ENCODE peak calls at places on chromosomes 2 and 18, in nine cellular contexts. One of them, this sample, is unnamed. For H3K27me3, the result is how much of the 10 kb centered on the place peaks cover.

GRCh38 chr2:201257381-201257940 is 2.9 kb upstream of the CASP8 start:
- DNase-seq in body of pancreas: peak
- DNase-seq in Karpas-422: peak
- DNase-seq in K562: peak
- DNase-seq in neuronal stem cell: no peak
- DNase-seq in prostate gland: no peak
- DNase-seq in fibroblast of lung: no peak
- DNase-seq in stomach: peak
- DNase-seq in AG04450: no peak
- DNase-seq in this sample: peak

GRCh38 chr2:84925336-84925723 is 19.9 kb downstream of the TMSB10 start:
- DNase-seq in body of pancreas: no peak
- DNase-seq in Karpas-422: no peak
- DNase-seq in K562: no peak
- DNase-seq in neuronal stem cell: no peak
- DNase-seq in prostate gland: no peak
- DNase-seq in fibroblast of lung: no peak
- DNase-seq in stomach: no peak
- DNase-seq in AG04450: no peak
- DNase-seq in this sample: no peak

GRCh38 chr18:741931-742512 is 29.6 kb upstream of the ENOSF1 start:
- DNase-seq in body of pancreas: no peak
- DNase-seq in Karpas-422: peak
- DNase-seq in K562: peak
- DNase-seq in neuronal stem cell: no peak
- DNase-seq in prostate gland: no peak
- DNase-seq in fibroblast of lung: peak
- DNase-seq in stomach: no peak
- DNase-seq in AG04450: peak
- DNase-seq in this sample: peak

GRCh38 chr2:1739961-1740713 is 4.2 kb downstream of the PXDN start:
- DNase-seq in body of pancreas: no peak
- DNase-seq in Karpas-422: no peak
- DNase-seq in K562: no peak
- DNase-seq in neuronal stem cell: no peak
- DNase-seq in prostate gland: no peak
- DNase-seq in fibroblast of lung: no peak
- DNase-seq in stomach: no peak
- DNase-seq in AG04450: no peak
- DNase-seq in this sample: no peak

GRCh38 chr2:109143214-109144187 is 14.5 kb downstream of the SH3RF3 start:
- DNase-seq in body of pancreas: no peak
- DNase-seq in Karpas-422: peak
- DNase-seq in K562: no peak
- DNase-seq in neuronal stem cell: no peak
- DNase-seq in prostate gland: no peak
- DNase-seq in fibroblast of lung: no peak
- DNase-seq in stomach: no peak
- DNase-seq in AG04450: no peak
- DNase-seq in this sample: peak

GRCh38 chr2:177393381-177393780 is 808 bp downstream of the AGPS start:
- DNase-seq in body of pancreas: no peak
- DNase-seq in Karpas-422: peak
- DNase-seq in K562: no peak
- DNase-seq in neuronal stem cell: no peak
- DNase-seq in prostate gland: no peak
- DNase-seq in fibroblast of lung: peak
- DNase-seq in stomach: no peak
- DNase-seq in AG04450: no peak
- DNase-seq in this sample: no peak

GRCh38 chr2:98717625-98718024 is 13.3 kb downstream of the MGAT4A start:
- DNase-seq in body of pancreas: no peak
- DNase-seq in Karpas-422: no peak
- DNase-seq in K562: no peak
- DNase-seq in neuronal stem cell: no peak
- DNase-seq in prostate gland: no peak
- DNase-seq in fibroblast of lung: no peak
- DNase-seq in stomach: no peak
- DNase-seq in AG04450: no peak
- DNase-seq in this sample: no peak

GRCh38 chr2:240626531-240627300 is 1.4 kb downstream of the GPR35 start:
- DNase-seq in body of pancreas: no peak
- DNase-seq in Karpas-422: peak
- DNase-seq in K562: no peak
- DNase-seq in neuronal stem cell: no peak
- DNase-seq in prostate gland: no peak
- DNase-seq in fibroblast of lung: no peak
- DNase-seq in stomach: no peak
- DNase-seq in AG04450: no peak
- DNase-seq in this sample: no peak

GRCh38 chr2:222594679-222595078 is 61.2 kb downstream of the FARSB start:
- DNase-seq in body of pancreas: no peak
- DNase-seq in Karpas-422: no peak
- DNase-seq in K562: no peak
- DNase-seq in neuronal stem cell: no peak
- DNase-seq in prostate gland: no peak
- DNase-seq in fibroblast of lung: peak
- DNase-seq in stomach: no peak
- DNase-seq in AG04450: peak
- DNase-seq in this sample: no peak

GRCh38 chr2:12764075-12764722 is 47.5 kb downstream of the TRIB2 start:
- DNase-seq in body of pancreas: no peak
- DNase-seq in Karpas-422: no peak
- DNase-seq in K562: no peak
- DNase-seq in neuronal stem cell: no peak
- DNase-seq in prostate gland: no peak
- DNase-seq in fibroblast of lung: peak
- DNase-seq in stomach: no peak
- DNase-seq in AG04450: no peak
- DNase-seq in this sample: no peak

GRCh38 chr2:86808315-86809161 is 17.8 kb upstream of the CD8A start:
- DNase-seq in body of pancreas: peak
- DNase-seq in Karpas-422: peak
- DNase-seq in K562: peak
- DNase-seq in neuronal stem cell: peak
- DNase-seq in prostate gland: peak
- DNase-seq in fibroblast of lung: peak
- DNase-seq in stomach: peak
- DNase-seq in AG04450: peak
- DNase-seq in this sample: peak

GRCh38 chr2:86809481-86810121 is 18.9 kb upstream of the CD8A start:
- DNase-seq in body of pancreas: no peak
- DNase-seq in Karpas-422: no peak
- DNase-seq in K562: no peak
- DNase-seq in neuronal stem cell: no peak
- DNase-seq in prostate gland: no peak
- DNase-seq in fibroblast of lung: no peak
- DNase-seq in stomach: no peak
- DNase-seq in AG04450: no peak
- DNase-seq in this sample: no peak

GRCh38 chr2:86806059-86806857 is 15.5 kb upstream of the CD8A start:
- DNase-seq in body of pancreas: no peak
- DNase-seq in Karpas-422: no peak
- DNase-seq in K562: no peak
- DNase-seq in neuronal stem cell: no peak
- DNase-seq in prostate gland: no peak
- DNase-seq in fibroblast of lung: no peak
- DNase-seq in stomach: no peak
- DNase-seq in AG04450: no peak
- DNase-seq in this sample: no peak

GRCh38 chr2:86807121-86807461 is 16.4 kb upstream of the CD8A start:
- DNase-seq in body of pancreas: no peak
- DNase-seq in Karpas-422: no peak
- DNase-seq in K562: no peak
- DNase-seq in neuronal stem cell: no peak
- DNase-seq in prostate gland: no peak
- DNase-seq in fibroblast of lung: no peak
- DNase-seq in stomach: no peak
- DNase-seq in AG04450: no peak
- DNase-seq in this sample: no peak

DNA sequence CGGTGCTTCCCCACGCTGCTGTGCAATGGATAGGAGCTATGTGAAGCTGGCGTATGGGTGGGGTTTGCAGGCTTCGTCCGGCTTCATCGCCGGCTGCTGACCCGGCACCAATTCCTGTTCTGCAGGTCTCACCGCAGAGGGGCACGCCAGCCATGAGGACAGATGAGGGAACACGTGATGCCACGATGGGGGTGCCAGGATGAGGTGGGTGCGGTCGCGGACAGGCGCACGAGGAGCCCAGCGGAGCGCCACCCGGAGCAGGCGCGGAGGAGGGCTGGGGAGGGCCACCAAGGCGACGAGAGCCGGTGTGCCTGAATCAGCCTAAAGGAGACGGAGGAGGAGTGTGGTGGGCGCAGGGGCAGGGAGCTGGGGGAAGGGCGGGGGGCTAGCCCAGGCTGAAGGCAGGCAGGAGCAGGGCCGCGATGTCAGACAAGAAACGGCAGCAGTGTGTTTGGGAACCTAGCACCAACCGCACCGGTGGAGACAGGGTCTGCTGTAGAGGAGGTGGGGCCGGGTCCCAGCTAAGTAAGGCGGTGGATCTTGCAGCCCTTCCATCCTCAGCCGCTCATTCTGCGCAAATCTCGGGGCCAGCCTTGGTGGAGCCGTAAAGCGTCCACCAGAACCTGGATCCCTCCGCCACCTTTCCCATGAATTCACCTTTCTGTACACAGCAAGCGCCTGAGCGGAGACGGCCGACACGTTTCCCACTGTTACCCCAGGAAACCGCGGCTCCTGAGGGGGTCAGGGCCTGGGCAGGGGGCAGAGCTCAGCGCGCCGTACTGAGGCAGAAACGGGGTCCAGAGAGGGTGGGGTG is 17.0 kb upstream of the CD8A start:
- DNase-seq in body of pancreas: peak
- DNase-seq in Karpas-422: peak
- DNase-seq in K562: no peak
- DNase-seq in neuronal stem cell: no peak
- DNase-seq in prostate gland: peak
- DNase-seq in fibroblast of lung: peak
- DNase-seq in stomach: peak
- DNase-seq in AG04450: no peak
- DNase-seq in this sample: peak
- H3K27me3 ChIP-seq in body of pancreas: under half
- H3K27me3 ChIP-seq in Karpas-422: under half
- H3K27me3 ChIP-seq in K562: under half
- H3K27me3 ChIP-seq in neuronal stem cell: under half
- H3K27me3 ChIP-seq in prostate gland: under half
- H3K27me3 ChIP-seq in fibroblast of lung: under half
- H3K27me3 ChIP-seq in stomach: half or more
- H3K27me3 ChIP-seq in AG04450: under half
- H3K27me3 ChIP-seq in this sample: under half

GRCh38 chr2:58428553-58429284 is 187.6 kb upstream of the FANCL start:
- DNase-seq in body of pancreas: peak
- DNase-seq in Karpas-422: no peak
- DNase-seq in K562: no peak
- DNase-seq in neuronal stem cell: peak
- DNase-seq in prostate gland: no peak
- DNase-seq in fibroblast of lung: peak
- DNase-seq in stomach: no peak
- DNase-seq in AG04450: no peak
- DNase-seq in this sample: peak
- H3K27me3 ChIP-seq in body of pancreas: under half
- H3K27me3 ChIP-seq in Karpas-422: under half
- H3K27me3 ChIP-seq in K562: under half
- H3K27me3 ChIP-seq in neuronal stem cell: under half
- H3K27me3 ChIP-seq in prostate gland: under half
- H3K27me3 ChIP-seq in fibroblast of lung: under half
- H3K27me3 ChIP-seq in stomach: half or more
- H3K27me3 ChIP-seq in AG04450: under half
- H3K27me3 ChIP-seq in this sample: under half

DNA sequence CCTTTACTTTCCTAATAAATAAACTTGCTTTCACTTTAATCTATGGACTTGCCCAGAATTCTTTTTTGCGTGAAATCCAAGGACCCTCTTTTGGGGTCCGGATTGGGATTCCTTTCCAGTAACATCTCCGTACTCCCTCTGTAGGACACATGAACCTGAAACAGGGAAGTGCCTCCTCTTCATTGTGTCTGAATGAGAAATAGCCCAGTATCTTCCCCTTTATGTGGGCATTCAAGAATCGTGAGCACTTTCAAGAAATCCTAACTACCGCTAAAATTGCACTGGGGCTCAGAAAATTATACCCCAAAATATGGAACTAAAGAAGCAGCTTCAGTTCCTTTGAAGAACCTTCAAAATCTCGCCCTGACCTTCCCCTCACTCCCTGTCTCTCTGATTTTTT is 7.8 kb upstream of the POMC start:
- DNase-seq in body of pancreas: no peak
- DNase-seq in Karpas-422: no peak
- DNase-seq in K562: no peak
- DNase-seq in neuronal stem cell: no peak
- DNase-seq in prostate gland: no peak
- DNase-seq in fibroblast of lung: no peak
- DNase-seq in stomach: no peak
- DNase-seq in AG04450: no peak
- DNase-seq in this sample: no peak
- H3K27me3 ChIP-seq in body of pancreas: under half
- H3K27me3 ChIP-seq in Karpas-422: under half
- H3K27me3 ChIP-seq in K562: under half
- H3K27me3 ChIP-seq in neuronal stem cell: under half
- H3K27me3 ChIP-seq in prostate gland: under half
- H3K27me3 ChIP-seq in fibroblast of lung: under half
- H3K27me3 ChIP-seq in stomach: under half
- H3K27me3 ChIP-seq in AG04450: under half
- H3K27me3 ChIP-seq in this sample: under half

GRCh38 chr2:196918927-196919326 is 7.6 kb downstream of the PGAP1 start:
- DNase-seq in body of pancreas: no peak
- DNase-seq in Karpas-422: no peak
- DNase-seq in K562: no peak
- DNase-seq in neuronal stem cell: no peak
- DNase-seq in prostate gland: no peak
- DNase-seq in fibroblast of lung: no peak
- DNase-seq in stomach: no peak
- DNase-seq in AG04450: no peak
- DNase-seq in this sample: no peak

GRCh38 chr2:196915512-196916189 is 10.9 kb downstream of the PGAP1 start:
- DNase-seq in body of pancreas: no peak
- DNase-seq in Karpas-422: no peak
- DNase-seq in K562: no peak
- DNase-seq in neuronal stem cell: no peak
- DNase-seq in prostate gland: no peak
- DNase-seq in fibroblast of lung: no peak
- DNase-seq in stomach: no peak
- DNase-seq in AG04450: no peak
- DNase-seq in this sample: no peak

GRCh38 chr2:196917802-196918201 is 8.7 kb downstream of the PGAP1 start:
- DNase-seq in body of pancreas: no peak
- DNase-seq in Karpas-422: no peak
- DNase-seq in K562: no peak
- DNase-seq in neuronal stem cell: no peak
- DNase-seq in prostate gland: no peak
- DNase-seq in fibroblast of lung: no peak
- DNase-seq in stomach: no peak
- DNase-seq in AG04450: no peak
- DNase-seq in this sample: no peak

GRCh38 chr2:196914867-196915465 is 11.5 kb downstream of the PGAP1 start:
- DNase-seq in body of pancreas: no peak
- DNase-seq in Karpas-422: no peak
- DNase-seq in K562: no peak
- DNase-seq in neuronal stem cell: no peak
- DNase-seq in prostate gland: no peak
- DNase-seq in fibroblast of lung: no peak
- DNase-seq in stomach: no peak
- DNase-seq in AG04450: no peak
- DNase-seq in this sample: no peak

GRCh38 chr2:196913691-196914090 is 12.8 kb downstream of the PGAP1 start:
- DNase-seq in body of pancreas: no peak
- DNase-seq in Karpas-422: no peak
- DNase-seq in K562: no peak
- DNase-seq in neuronal stem cell: no peak
- DNase-seq in prostate gland: no peak
- DNase-seq in fibroblast of lung: no peak
- DNase-seq in stomach: no peak
- DNase-seq in AG04450: no peak
- DNase-seq in this sample: no peak
- H3K27me3 ChIP-seq in body of pancreas: under half
- H3K27me3 ChIP-seq in Karpas-422: under half
- H3K27me3 ChIP-seq in K562: under half
- H3K27me3 ChIP-seq in neuronal stem cell: under half
- H3K27me3 ChIP-seq in prostate gland: under half
- H3K27me3 ChIP-seq in fibroblast of lung: under half
- H3K27me3 ChIP-seq in stomach: under half
- H3K27me3 ChIP-seq in AG04450: under half
- H3K27me3 ChIP-seq in this sample: under half